ENCODE peak calls at places on chromosomes 1 and 21, in eight cellular contexts. V, Y, R, W, I, X, K and T are unnamed samples.

GRCh38 chr1:27365372-27366112 is 1.2 kb downstream of the MAP3K6 start:
- DNase-seq in V (peak), Y (peak), R (peak), W (peak), I (peak), X (peak), K (peak), T (peak)

GRCh38 chr21:45618846-45619485 is 24.6 kb upstream of the PCBP3 start:
- DNase-seq in V (no peak), Y (no peak), R (no peak), W (no peak), I (no peak), X (no peak), K (peak), T (no peak)

GRCh38 chr1:58779059-58779754 is 4.6 kb downstream of the JUN start:
- DNase-seq in V (no peak), Y (no peak), R (no peak), W (no peak), I (no peak), X (no peak), K (no peak), T (no peak)

GRCh38 chr1:151108331-151108730 is 37.8 kb downstream of the GABPB2 start:
- DNase-seq in V (no peak), Y (no peak), R (no peak), W (no peak), I (no peak), X (no peak), K (no peak), T (no peak)

GRCh38 chr21:31606081-31606874 is 53.2 kb upstream of the SOD1 start:
- DNase-seq in V (no peak), Y (no peak), R (no peak), W (no peak), I (no peak), X (no peak), K (no peak), T (no peak)

GRCh38 chr1:9235123-9235513 is 544 bp downstream of the H6PD start:
- DNase-seq in V (no peak), Y (no peak), R (no peak), W (no peak), I (peak), X (peak), K (peak), T (no peak)

GRCh38 chr1:153292740-153293479 is 19.8 kb downstream of the PGLYRP3 start:
- DNase-seq in V (no peak), Y (no peak), R (no peak), W (no peak), I (no peak), X (no peak), K (no peak), T (no peak)

GRCh38 chr1:151936203-151936602 is 26.9 kb upstream of the THEM4 start:
- DNase-seq in V (no peak), Y (no peak), R (no peak), W (no peak), I (no peak), X (peak), K (no peak), T (no peak)

GRCh38 chr1:47235822-47236221 is 3.8 kb upstream of the TAL1 start:
- DNase-seq in V (no peak), Y (no peak), R (no peak), W (no peak), I (no peak), X (no peak), K (no peak), T (no peak)

GRCh38 chr1:175978476-175978875 is 228.6 kb downstream of the COP1 start:
- DNase-seq in V (no peak), Y (no peak), R (no peak), W (no peak), I (no peak), X (no peak), K (no peak), T (no peak)

GRCh38 chr21:44960141-44961092 is 20.6 kb downstream of the SLX9 start:
- DNase-seq in V (no peak), Y (no peak), R (no peak), W (no peak), I (no peak), X (no peak), K (no peak), T (no peak)

GRCh38 chr1:21232044-21232443 is 55.3 kb upstream of the EIF4G3 start:
- DNase-seq in V (peak), Y (no peak), R (peak), W (peak), I (peak), X (peak), K (no peak), T (no peak)

GRCh38 chr1:154264454-154264853 is 8.0 kb upstream of the HAX1 start:
- DNase-seq in V (no peak), Y (no peak), R (no peak), W (no peak), I (no peak), X (no peak), K (no peak), T (no peak)

GRCh38 chr1:221961532-221962292 is 219.8 kb upstream of the DUSP10 start:
- DNase-seq in V (peak), Y (peak), R (no peak), W (peak), I (no peak), X (peak), K (no peak), T (peak)

GRCh38 chr1:110224240-110224995 is 14.3 kb downstream of the KCNC4 start:
- DNase-seq in V (no peak), Y (no peak), R (no peak), W (no peak), I (no peak), X (no peak), K (no peak), T (no peak)

GRCh38 chr1:180923024-180923841 is 10.5 kb downstream of the KIAA1614 start:
- DNase-seq in V (peak), Y (no peak), R (no peak), W (no peak), I (no peak), X (peak), K (no peak), T (no peak)